ENCODE peak calls at places on chromosomes 5 and 9, in nine cellular contexts. One of them, this sample, is unnamed.

GRCh38 chr9:127163409-127163808 is 41.0 kb upstream of the ANGPTL2 start:
- DNase-seq in tibial artery: no peak
- DNase-seq in HEK293T: no peak
- DNase-seq in NCI-H2081: no peak
- DNase-seq in brain microvascular endothelial cell: peak; percentile 48
- DNase-seq in stimulated activated CD4-positive, alpha-beta T cell treated with anti-CD3 and anti-CD28 coated beads, Interleukin-4, amount 100 ng/mL, for 48 hours: no peak
- DNase-seq in iPS-NIHi11: no peak
- DNase-seq in GM06990: no peak
- DNase-seq in GM18507: no peak
- DNase-seq in this sample: no peak

GRCh38 chr5:106521701-106522100 is 1149.0 kb downstream of the EFNA5 start:
- DNase-seq in NCI-H2081: no peak
- DNase-seq in HEK293T: no peak
- DNase-seq in stimulated activated CD4-positive, alpha-beta T cell treated with anti-CD3 and anti-CD28 coated beads, Interleukin-4, amount 100 ng/mL, for 48 hours: no peak
- DNase-seq in GM06990: no peak
- DNase-seq in tibial artery: no peak
- DNase-seq in GM18507: no peak
- DNase-seq in iPS-NIHi11: no peak
- DNase-seq in brain microvascular endothelial cell: peak; percentile 88
- DNase-seq in this sample: no peak

GRCh38 chr5:140202078-140202477 is 27.1 kb downstream of the CYSTM1 start:
- DNase-seq in GM06990: no peak
- DNase-seq in NCI-H2081: no peak
- DNase-seq in brain microvascular endothelial cell: peak; percentile 74
- DNase-seq in stimulated activated CD4-positive, alpha-beta T cell treated with anti-CD3 and anti-CD28 coated beads, Interleukin-4, amount 100 ng/mL, for 48 hours: no peak
- DNase-seq in HEK293T: no peak
- DNase-seq in tibial artery: no peak
- DNase-seq in GM18507: no peak
- DNase-seq in iPS-NIHi11: no peak
- DNase-seq in this sample: no peak

GRCh38 chr9:123657099-123657498 is 272.8 kb downstream of the DENND1A start:
- DNase-seq in iPS-NIHi11: peak; percentile 16
- DNase-seq in NCI-H2081: no peak
- DNase-seq in HEK293T: no peak
- DNase-seq in brain microvascular endothelial cell: no peak
- DNase-seq in GM06990: no peak
- DNase-seq in stimulated activated CD4-positive, alpha-beta T cell treated with anti-CD3 and anti-CD28 coated beads, Interleukin-4, amount 100 ng/mL, for 48 hours: no peak
- DNase-seq in GM18507: no peak
- DNase-seq in tibial artery: no peak
- DNase-seq in this sample: no peak

GRCh38 chr9:115099891-115100290 is 18.1 kb downstream of the TNC start:
- DNase-seq in GM06990: no peak
- DNase-seq in GM18507: no peak
- DNase-seq in NCI-H2081: no peak
- DNase-seq in tibial artery: no peak
- DNase-seq in iPS-NIHi11: peak; percentile 49
- DNase-seq in brain microvascular endothelial cell: no peak
- DNase-seq in stimulated activated CD4-positive, alpha-beta T cell treated with anti-CD3 and anti-CD28 coated beads, Interleukin-4, amount 100 ng/mL, for 48 hours: no peak
- DNase-seq in HEK293T: no peak
- DNase-seq in this sample: no peak

GRCh38 chr9:97811534-97812246 is 41.3 kb upstream of the FOXE1 start:
- DNase-seq in GM18507: no peak
- DNase-seq in tibial artery: no peak
- DNase-seq in NCI-H2081: no peak
- DNase-seq in GM06990: no peak
- DNase-seq in iPS-NIHi11: no peak
- DNase-seq in brain microvascular endothelial cell: peak; percentile 42
- DNase-seq in HEK293T: no peak
- DNase-seq in stimulated activated CD4-positive, alpha-beta T cell treated with anti-CD3 and anti-CD28 coated beads, Interleukin-4, amount 100 ng/mL, for 48 hours: no peak
- DNase-seq in this sample: no peak

GRCh38 chr5:173391031-173391430 is 62.8 kb upstream of the STC2 start:
- DNase-seq in GM18507: no peak
- DNase-seq in tibial artery: no peak
- DNase-seq in brain microvascular endothelial cell: no peak
- DNase-seq in GM06990: no peak
- DNase-seq in HEK293T: no peak
- DNase-seq in stimulated activated CD4-positive, alpha-beta T cell treated with anti-CD3 and anti-CD28 coated beads, Interleukin-4, amount 100 ng/mL, for 48 hours: no peak
- DNase-seq in iPS-NIHi11: no peak
- DNase-seq in NCI-H2081: no peak
- DNase-seq in this sample: no peak

GRCh38 chr9:6931913-6932312 is 174.1 kb downstream of the KDM4C start:
- DNase-seq in GM18507: no peak
- DNase-seq in GM06990: no peak
- DNase-seq in brain microvascular endothelial cell: peak; percentile 92
- DNase-seq in iPS-NIHi11: no peak
- DNase-seq in NCI-H2081: no peak
- DNase-seq in tibial artery: no peak
- DNase-seq in HEK293T: no peak
- DNase-seq in stimulated activated CD4-positive, alpha-beta T cell treated with anti-CD3 and anti-CD28 coated beads, Interleukin-4, amount 100 ng/mL, for 48 hours: peak; percentile 47
- DNase-seq in this sample: no peak

GRCh38 chr9:91256235-91256634 is 105.5 kb downstream of the AUH start:
- DNase-seq in iPS-NIHi11: no peak
- DNase-seq in NCI-H2081: no peak
- DNase-seq in stimulated activated CD4-positive, alpha-beta T cell treated with anti-CD3 and anti-CD28 coated beads, Interleukin-4, amount 100 ng/mL, for 48 hours: no peak
- DNase-seq in tibial artery: no peak
- DNase-seq in GM18507: no peak
- DNase-seq in HEK293T: no peak
- DNase-seq in brain microvascular endothelial cell: no peak
- DNase-seq in GM06990: no peak
- DNase-seq in this sample: no peak

GRCh38 chr5:104370523-104370922 is 807.9 kb upstream of the NUDT12 start:
- DNase-seq in GM18507: no peak
- DNase-seq in GM06990: no peak
- DNase-seq in HEK293T: no peak
- DNase-seq in brain microvascular endothelial cell: peak; percentile 49
- DNase-seq in NCI-H2081: no peak
- DNase-seq in tibial artery: no peak
- DNase-seq in stimulated activated CD4-positive, alpha-beta T cell treated with anti-CD3 and anti-CD28 coated beads, Interleukin-4, amount 100 ng/mL, for 48 hours: no peak
- DNase-seq in iPS-NIHi11: no peak
- DNase-seq in this sample: no peak

GRCh38 chr5:178398856-178399722 is 166.5 kb upstream of the PHYKPL start:
- DNase-seq in NCI-H2081: no peak
- DNase-seq in iPS-NIHi11: no peak
- DNase-seq in brain microvascular endothelial cell: no peak
- DNase-seq in HEK293T: no peak
- DNase-seq in GM06990: no peak
- DNase-seq in GM18507: no peak
- DNase-seq in tibial artery: no peak
- DNase-seq in stimulated activated CD4-positive, alpha-beta T cell treated with anti-CD3 and anti-CD28 coated beads, Interleukin-4, amount 100 ng/mL, for 48 hours: no peak
- DNase-seq in this sample: no peak

GRCh38 chr5:31036407-31036806 is 157.1 kb upstream of the CDH6 start:
- DNase-seq in brain microvascular endothelial cell: peak; percentile 30
- DNase-seq in GM06990: no peak
- DNase-seq in iPS-NIHi11: no peak
- DNase-seq in NCI-H2081: no peak
- DNase-seq in stimulated activated CD4-positive, alpha-beta T cell treated with anti-CD3 and anti-CD28 coated beads, Interleukin-4, amount 100 ng/mL, for 48 hours: no peak
- DNase-seq in GM18507: no peak
- DNase-seq in tibial artery: no peak
- DNase-seq in HEK293T: no peak
- DNase-seq in this sample: no peak

GRCh38 chr5:158928405-158928804 is 171.3 kb downstream of the EBF1 start:
- DNase-seq in stimulated activated CD4-positive, alpha-beta T cell treated with anti-CD3 and anti-CD28 coated beads, Interleukin-4, amount 100 ng/mL, for 48 hours: no peak
- DNase-seq in HEK293T: no peak
- DNase-seq in brain microvascular endothelial cell: no peak
- DNase-seq in tibial artery: no peak
- DNase-seq in iPS-NIHi11: no peak
- DNase-seq in GM06990: no peak
- DNase-seq in NCI-H2081: no peak
- DNase-seq in GM18507: no peak
- DNase-seq in this sample: no peak

GRCh38 chr5:74953961-74954720 is 88.0 kb upstream of the FAM169A start:
- DNase-seq in GM18507: no peak
- DNase-seq in brain microvascular endothelial cell: peak; percentile 37
- DNase-seq in GM06990: no peak
- DNase-seq in HEK293T: no peak
- DNase-seq in iPS-NIHi11: no peak
- DNase-seq in NCI-H2081: no peak
- DNase-seq in tibial artery: no peak
- DNase-seq in stimulated activated CD4-positive, alpha-beta T cell treated with anti-CD3 and anti-CD28 coated beads, Interleukin-4, amount 100 ng/mL, for 48 hours: no peak
- DNase-seq in this sample: no peak

GRCh38 chr9:92377904-92378303 is 26.5 kb downstream of the OGN start:
- DNase-seq in NCI-H2081: no peak
- DNase-seq in brain microvascular endothelial cell: no peak
- DNase-seq in iPS-NIHi11: no peak
- DNase-seq in GM18507: no peak
- DNase-seq in tibial artery: no peak
- DNase-seq in stimulated activated CD4-positive, alpha-beta T cell treated with anti-CD3 and anti-CD28 coated beads, Interleukin-4, amount 100 ng/mL, for 48 hours: no peak
- DNase-seq in GM06990: no peak
- DNase-seq in HEK293T: no peak
- DNase-seq in this sample: no peak

GRCh38 chr9:136858844-136859757 is 7.0 kb downstream of the MAMDC4 start:
- DNase-seq in GM06990: peak; percentile 13
- DNase-seq in iPS-NIHi11: no peak
- DNase-seq in brain microvascular endothelial cell: no peak
- DNase-seq in NCI-H2081: no peak
- DNase-seq in HEK293T: no peak
- DNase-seq in GM18507: no peak
- DNase-seq in stimulated activated CD4-positive, alpha-beta T cell treated with anti-CD3 and anti-CD28 coated beads, Interleukin-4, amount 100 ng/mL, for 48 hours: no peak
- DNase-seq in tibial artery: peak; percentile 86
- DNase-seq in this sample: no peak

GRCh38 chr9:135909371-135909770 is 2.0 kb upstream of the CAMSAP1 start:
- DNase-seq in stimulated activated CD4-positive, alpha-beta T cell treated with anti-CD3 and anti-CD28 coated beads, Interleukin-4, amount 100 ng/mL, for 48 hours: no peak
- DNase-seq in NCI-H2081: no peak
- DNase-seq in iPS-NIHi11: no peak
- DNase-seq in GM06990: no peak
- DNase-seq in HEK293T: no peak
- DNase-seq in tibial artery: peak; percentile 38
- DNase-seq in brain microvascular endothelial cell: no peak
- DNase-seq in GM18507: no peak
- DNase-seq in this sample: no peak

GRCh38 chr5:38672059-38672791 is 115.8 kb upstream of the LIFR start:
- DNase-seq in iPS-NIHi11: no peak
- DNase-seq in stimulated activated CD4-positive, alpha-beta T cell treated with anti-CD3 and anti-CD28 coated beads, Interleukin-4, amount 100 ng/mL, for 48 hours: no peak
- DNase-seq in HEK293T: no peak
- DNase-seq in GM18507: no peak
- DNase-seq in tibial artery: no peak
- DNase-seq in brain microvascular endothelial cell: peak; percentile 86
- DNase-seq in GM06990: no peak
- DNase-seq in NCI-H2081: no peak
- DNase-seq in this sample: no peak

GRCh38 chr9:97284798-97285197 is 22.7 kb upstream of the CCDC180 start:
- DNase-seq in NCI-H2081: no peak
- DNase-seq in brain microvascular endothelial cell: no peak
- DNase-seq in iPS-NIHi11: no peak
- DNase-seq in GM06990: no peak
- DNase-seq in HEK293T: no peak
- DNase-seq in stimulated activated CD4-positive, alpha-beta T cell treated with anti-CD3 and anti-CD28 coated beads, Interleukin-4, amount 100 ng/mL, for 48 hours: no peak
- DNase-seq in tibial artery: no peak
- DNase-seq in GM18507: no peak
- DNase-seq in this sample: no peak

GRCh38 chr5:96293966-96294886 is 138.8 kb downstream of the PCSK1 start:
- DNase-seq in NCI-H2081: no peak
- DNase-seq in stimulated activated CD4-positive, alpha-beta T cell treated with anti-CD3 and anti-CD28 coated beads, Interleukin-4, amount 100 ng/mL, for 48 hours: no peak
- DNase-seq in iPS-NIHi11: no peak
- DNase-seq in GM18507: no peak
- DNase-seq in brain microvascular endothelial cell: peak; percentile 25
- DNase-seq in GM06990: no peak
- DNase-seq in HEK293T: no peak
- DNase-seq in tibial artery: no peak
- DNase-seq in this sample: no peak

GRCh38 chr5:6328173-6328572 is 50.2 kb downstream of the MED10 start:
- DNase-seq in stimulated activated CD4-positive, alpha-beta T cell treated with anti-CD3 and anti-CD28 coated beads, Interleukin-4, amount 100 ng/mL, for 48 hours: no peak
- DNase-seq in HEK293T: peak; percentile 37
- DNase-seq in brain microvascular endothelial cell: peak; percentile 9
- DNase-seq in GM18507: no peak
- DNase-seq in iPS-NIHi11: peak; percentile 90
- DNase-seq in GM06990: no peak
- DNase-seq in NCI-H2081: no peak
- DNase-seq in tibial artery: no peak
- DNase-seq in this sample: no peak

GRCh38 chr5:169550227-169550626 is 33.3 kb upstream of the SPDL1 start:
- DNase-seq in stimulated activated CD4-positive, alpha-beta T cell treated with anti-CD3 and anti-CD28 coated beads, Interleukin-4, amount 100 ng/mL, for 48 hours: no peak
- DNase-seq in NCI-H2081: no peak
- DNase-seq in HEK293T: no peak
- DNase-seq in GM18507: no peak
- DNase-seq in iPS-NIHi11: no peak
- DNase-seq in brain microvascular endothelial cell: no peak
- DNase-seq in tibial artery: no peak
- DNase-seq in GM06990: no peak
- DNase-seq in this sample: no peak

GRCh38 chr5:78182838-78183237 is 111.7 kb downstream of the AP3B1 start:
- DNase-seq in HEK293T: no peak
- DNase-seq in brain microvascular endothelial cell: no peak
- DNase-seq in stimulated activated CD4-positive, alpha-beta T cell treated with anti-CD3 and anti-CD28 coated beads, Interleukin-4, amount 100 ng/mL, for 48 hours: no peak
- DNase-seq in NCI-H2081: no peak
- DNase-seq in iPS-NIHi11: no peak
- DNase-seq in tibial artery: no peak
- DNase-seq in GM06990: no peak
- DNase-seq in GM18507: no peak
- DNase-seq in this sample: no peak

GRCh38 chr5:120124031-120124430 is 340.1 kb upstream of the PRR16 start:
- DNase-seq in iPS-NIHi11: no peak
- DNase-seq in tibial artery: no peak
- DNase-seq in brain microvascular endothelial cell: no peak
- DNase-seq in GM18507: no peak
- DNase-seq in stimulated activated CD4-positive, alpha-beta T cell treated with anti-CD3 and anti-CD28 coated beads, Interleukin-4, amount 100 ng/mL, for 48 hours: no peak
- DNase-seq in GM06990: no peak
- DNase-seq in NCI-H2081: no peak
- DNase-seq in HEK293T: no peak
- DNase-seq in this sample: no peak

GRCh38 chr9:34145165-34145564 is 18.7 kb upstream of the DCAF12 start:
- DNase-seq in iPS-NIHi11: no peak
- DNase-seq in stimulated activated CD4-positive, alpha-beta T cell treated with anti-CD3 and anti-CD28 coated beads, Interleukin-4, amount 100 ng/mL, for 48 hours: no peak
- DNase-seq in NCI-H2081: no peak
- DNase-seq in tibial artery: no peak
- DNase-seq in GM18507: no peak
- DNase-seq in brain microvascular endothelial cell: no peak
- DNase-seq in HEK293T: no peak
- DNase-seq in GM06990: no peak
- DNase-seq in this sample: no peak

GRCh38 chr9:19149230-19149629 is 21.9 kb upstream of the PLIN2 start:
- DNase-seq in NCI-H2081: no peak
- DNase-seq in GM18507: no peak
- DNase-seq in tibial artery: no peak
- DNase-seq in stimulated activated CD4-positive, alpha-beta T cell treated with anti-CD3 and anti-CD28 coated beads, Interleukin-4, amount 100 ng/mL, for 48 hours: no peak
- DNase-seq in iPS-NIHi11: no peak
- DNase-seq in GM06990: no peak
- DNase-seq in HEK293T: no peak
- DNase-seq in brain microvascular endothelial cell: no peak
- DNase-seq in this sample: no peak

GRCh38 chr9:137461663-137462395 is 2.7 kb upstream of the NSMF start:
- DNase-seq in tibial artery: peak; percentile 75
- DNase-seq in brain microvascular endothelial cell: no peak
- DNase-seq in iPS-NIHi11: peak; percentile 83
- DNase-seq in GM18507: peak; percentile 71
- DNase-seq in stimulated activated CD4-positive, alpha-beta T cell treated with anti-CD3 and anti-CD28 coated beads, Interleukin-4, amount 100 ng/mL, for 48 hours: peak; percentile 76
- DNase-seq in HEK293T: no peak
- DNase-seq in NCI-H2081: no peak
- DNase-seq in GM06990: peak; percentile 93
- DNase-seq in this sample: no peak

GRCh38 chr5:120604898-120605297 is 140.8 kb downstream of the PRR16 start:
- DNase-seq in HEK293T: no peak
- DNase-seq in NCI-H2081: no peak
- DNase-seq in brain microvascular endothelial cell: peak; percentile 92
- DNase-seq in iPS-NIHi11: no peak
- DNase-seq in stimulated activated CD4-positive, alpha-beta T cell treated with anti-CD3 and anti-CD28 coated beads, Interleukin-4, amount 100 ng/mL, for 48 hours: no peak
- DNase-seq in tibial artery: no peak
- DNase-seq in GM18507: no peak
- DNase-seq in GM06990: no peak
- DNase-seq in this sample: no peak

GRCh38 chr5:180159756-180160155 is 49.3 kb downstream of the RASGEF1C start:
- DNase-seq in GM06990: no peak
- DNase-seq in stimulated activated CD4-positive, alpha-beta T cell treated with anti-CD3 and anti-CD28 coated beads, Interleukin-4, amount 100 ng/mL, for 48 hours: no peak
- DNase-seq in NCI-H2081: no peak
- DNase-seq in iPS-NIHi11: no peak
- DNase-seq in tibial artery: no peak
- DNase-seq in brain microvascular endothelial cell: no peak
- DNase-seq in HEK293T: no peak
- DNase-seq in GM18507: no peak
- DNase-seq in this sample: no peak

GRCh38 chr5:141101059-141101458 is 786 bp downstream of the PCDHB3 start:
- DNase-seq in HEK293T: no peak
- DNase-seq in iPS-NIHi11: no peak
- DNase-seq in tibial artery: no peak
- DNase-seq in GM06990: no peak
- DNase-seq in stimulated activated CD4-positive, alpha-beta T cell treated with anti-CD3 and anti-CD28 coated beads, Interleukin-4, amount 100 ng/mL, for 48 hours: no peak
- DNase-seq in GM18507: no peak
- DNase-seq in NCI-H2081: no peak
- DNase-seq in brain microvascular endothelial cell: no peak
- DNase-seq in this sample: no peak

GRCh38 chr5:141715340-141715905 is 33.4 kb upstream of the ARAP3 start:
- DNase-seq in NCI-H2081: no peak
- DNase-seq in HEK293T: no peak
- DNase-seq in tibial artery: no peak
- DNase-seq in GM18507: no peak
- DNase-seq in stimulated activated CD4-positive, alpha-beta T cell treated with anti-CD3 and anti-CD28 coated beads, Interleukin-4, amount 100 ng/mL, for 48 hours: no peak
- DNase-seq in brain microvascular endothelial cell: no peak
- DNase-seq in GM06990: no peak
- DNase-seq in iPS-NIHi11: no peak
- DNase-seq in this sample: no peak

This sample was measured in ureter.